ENCODE peak calls at places on chromosome 7, in five cellular contexts. One of them, this sample, is unnamed. For H3K9me3, the result is how much of the 10 kb centered on the place peaks cover.

GRCh38 chr7:148620749-148621372 is 30.3 kb downstream of the C7orf33 start:
- DNase-seq in SK-N-SH: no peak
- DNase-seq in ascending aorta: no peak
- DNase-seq in colonic mucosa: no peak
- DNase-seq in H9: no peak
- DNase-seq in this sample: no peak

GRCh38 chr7:41977165-41977651 is 259.8 kb downstream of the GLI3 start:
- DNase-seq in colonic mucosa: no peak
- DNase-seq in SK-N-SH: peak
- DNase-seq in H9: peak
- DNase-seq in ascending aorta: no peak
- DNase-seq in this sample: no peak

GRCh38 chr7:83519240-83519639 is 129.7 kb downstream of the SEMA3E start:
- DNase-seq in ascending aorta: no peak
- DNase-seq in SK-N-SH: no peak
- DNase-seq in H9: no peak
- DNase-seq in colonic mucosa: no peak
- DNase-seq in this sample: no peak

GRCh38 chr7:121351682-121352081 is 22.9 kb downstream of the WNT16 start:
- DNase-seq in colonic mucosa: no peak
- DNase-seq in ascending aorta: no peak
- DNase-seq in SK-N-SH: no peak
- DNase-seq in H9: no peak
- DNase-seq in this sample: no peak

GRCh38 chr7:2431260-2431867 is 28.0 kb downstream of the CHST12 start:
- DNase-seq in H9: peak
- DNase-seq in SK-N-SH: peak
- DNase-seq in ascending aorta: no peak
- DNase-seq in colonic mucosa: no peak
- DNase-seq in this sample: no peak

GRCh38 chr7:94671444-94672235 is 15.7 kb upstream of the SGCE start:
- DNase-seq in ascending aorta: no peak
- DNase-seq in H9: no peak
- DNase-seq in SK-N-SH: no peak
- DNase-seq in colonic mucosa: no peak
- DNase-seq in this sample: no peak

GRCh38 chr7:150481207-150481920 is 30.9 kb downstream of the GIMAP8 start:
- DNase-seq in H9: no peak
- DNase-seq in ascending aorta: no peak
- DNase-seq in colonic mucosa: no peak
- DNase-seq in SK-N-SH: no peak
- DNase-seq in this sample: no peak

GRCh38 chr7:106966121-106966520 is 78.4 kb upstream of the PRKAR2B start:
- DNase-seq in ascending aorta: no peak
- DNase-seq in H9: no peak
- DNase-seq in colonic mucosa: no peak
- DNase-seq in SK-N-SH: no peak
- DNase-seq in this sample: no peak

GRCh38 chr7:44573464-44574285 is at the start of gene DDX56:
- DNase-seq in SK-N-SH: peak
- DNase-seq in H9: peak
- DNase-seq in ascending aorta: peak
- DNase-seq in colonic mucosa: peak
- DNase-seq in this sample: peak

GRCh38 chr7:21338728-21339164 is 89.1 kb upstream of the SP4 start:
- DNase-seq in SK-N-SH: no peak
- DNase-seq in colonic mucosa: no peak
- DNase-seq in ascending aorta: no peak
- DNase-seq in H9: no peak
- DNase-seq in this sample: no peak

GRCh38 chr7:30799976-30800661 is 28.9 kb downstream of the MINDY4 start:
- DNase-seq in colonic mucosa: no peak
- DNase-seq in SK-N-SH: no peak
- DNase-seq in H9: no peak
- DNase-seq in ascending aorta: no peak
- DNase-seq in this sample: no peak

GRCh38 chr7:151383638-151384351 is 26.0 kb downstream of the WDR86 start:
- DNase-seq in SK-N-SH: no peak
- DNase-seq in ascending aorta: no peak
- DNase-seq in H9: peak
- DNase-seq in colonic mucosa: no peak
- DNase-seq in this sample: no peak

GRCh38 chr7:35035511-35035921 is 1.8 kb downstream of the DPY19L1 start:
- DNase-seq in colonic mucosa: peak
- DNase-seq in H9: no peak
- DNase-seq in SK-N-SH: no peak
- DNase-seq in ascending aorta: no peak
- DNase-seq in this sample: no peak

GRCh38 chr7:3309140-3309539 is 8.1 kb downstream of the SDK1 start:
- DNase-seq in ascending aorta: no peak
- DNase-seq in SK-N-SH: peak
- DNase-seq in H9: no peak
- DNase-seq in colonic mucosa: no peak
- DNase-seq in this sample: no peak

GRCh38 chr7:47448971-47449370 is 132.9 kb downstream of the TNS3 start:
- DNase-seq in colonic mucosa: no peak
- DNase-seq in H9: no peak
- DNase-seq in ascending aorta: no peak
- DNase-seq in SK-N-SH: no peak
- DNase-seq in this sample: no peak

GRCh38 chr7:73647725-73648592 is 19.7 kb upstream of the VPS37D start:
- DNase-seq in ascending aorta: no peak
- DNase-seq in H9: no peak
- DNase-seq in SK-N-SH: peak
- DNase-seq in colonic mucosa: peak
- DNase-seq in this sample: no peak

GRCh38 chr7:157616931-157617330 is 280.1 kb downstream of the DNAJB6 start:
- DNase-seq in SK-N-SH: no peak
- DNase-seq in H9: no peak
- DNase-seq in colonic mucosa: no peak
- DNase-seq in ascending aorta: peak
- DNase-seq in this sample: no peak
- H3K9me3 ChIP-seq in SK-N-SH: under half
- H3K9me3 ChIP-seq in H9: under half
- H3K9me3 ChIP-seq in colonic mucosa: under half
- H3K9me3 ChIP-seq in ascending aorta: under half
- H3K9me3 ChIP-seq in this sample: under half

GRCh38 chr7:12066561-12066960 is 144.5 kb upstream of the TMEM106B start:
- DNase-seq in ascending aorta: no peak
- DNase-seq in H9: no peak
- DNase-seq in colonic mucosa: no peak
- DNase-seq in SK-N-SH: no peak
- DNase-seq in this sample: no peak
- H3K9me3 ChIP-seq in ascending aorta: under half
- H3K9me3 ChIP-seq in H9: under half
- H3K9me3 ChIP-seq in colonic mucosa: under half
- H3K9me3 ChIP-seq in SK-N-SH: under half
- H3K9me3 ChIP-seq in this sample: under half

DNA sequence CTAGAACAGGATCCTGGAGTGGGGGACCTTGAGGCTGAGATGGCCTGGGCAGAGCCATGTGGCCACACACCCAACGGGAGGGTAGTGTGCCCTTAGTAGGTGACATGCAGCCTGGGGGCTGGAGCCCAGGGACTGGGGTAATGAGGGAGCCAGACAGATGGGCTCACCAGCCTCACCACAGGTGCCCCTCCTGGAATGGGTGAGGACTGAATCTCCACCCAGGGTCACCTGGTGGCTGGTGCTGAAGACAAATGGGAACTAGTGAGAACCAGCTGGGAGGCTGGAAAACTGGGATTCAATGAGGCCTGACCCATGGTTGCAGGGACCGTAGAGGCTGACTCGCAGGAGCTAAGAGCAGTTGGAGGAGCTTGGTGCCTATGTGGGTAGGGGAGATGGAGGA is 6.1 kb downstream of the ZP3 start:
- DNase-seq in SK-N-SH: no peak
- DNase-seq in ascending aorta: no peak
- DNase-seq in H9: no peak
- DNase-seq in colonic mucosa: no peak
- DNase-seq in this sample: no peak
- H3K9me3 ChIP-seq in SK-N-SH: under half
- H3K9me3 ChIP-seq in ascending aorta: under half
- H3K9me3 ChIP-seq in H9: under half
- H3K9me3 ChIP-seq in colonic mucosa: under half
- H3K9me3 ChIP-seq in this sample: under half

GRCh38 chr7:126211875-126212274 is 1040.9 kb downstream of the GRM8 start:
- DNase-seq in ascending aorta: no peak
- DNase-seq in H9: no peak
- DNase-seq in SK-N-SH: no peak
- DNase-seq in colonic mucosa: no peak
- DNase-seq in this sample: no peak
- H3K9me3 ChIP-seq in ascending aorta: under half
- H3K9me3 ChIP-seq in H9: under half
- H3K9me3 ChIP-seq in SK-N-SH: under half
- H3K9me3 ChIP-seq in colonic mucosa: under half
- H3K9me3 ChIP-seq in this sample: under half

DNA sequence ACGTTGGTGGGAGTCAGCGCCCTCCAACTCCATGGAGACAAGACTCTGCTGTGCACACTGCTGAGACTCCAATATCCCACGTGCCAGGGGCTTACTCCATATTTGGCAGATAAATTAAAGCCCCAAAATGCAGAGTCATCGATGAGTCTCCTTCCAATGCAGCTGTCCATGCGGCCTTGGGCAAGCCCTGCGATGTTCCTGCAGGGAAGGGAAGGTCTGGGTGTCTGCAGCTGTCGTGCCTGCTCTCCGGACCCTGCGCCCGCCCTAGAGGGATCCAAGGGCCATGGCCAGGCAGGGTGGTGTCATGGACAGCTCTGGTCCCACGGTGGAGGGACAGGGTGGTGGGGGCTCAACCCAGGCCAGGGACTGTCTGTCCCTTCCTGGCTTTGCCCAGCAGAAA is 185.2 kb downstream of the PTPRN2 start:
- DNase-seq in ascending aorta: no peak
- DNase-seq in H9: no peak
- DNase-seq in colonic mucosa: no peak
- DNase-seq in SK-N-SH: no peak
- DNase-seq in this sample: no peak
- H3K9me3 ChIP-seq in ascending aorta: under half
- H3K9me3 ChIP-seq in H9: under half
- H3K9me3 ChIP-seq in colonic mucosa: under half
- H3K9me3 ChIP-seq in SK-N-SH: under half
- H3K9me3 ChIP-seq in this sample: under half

DNA sequence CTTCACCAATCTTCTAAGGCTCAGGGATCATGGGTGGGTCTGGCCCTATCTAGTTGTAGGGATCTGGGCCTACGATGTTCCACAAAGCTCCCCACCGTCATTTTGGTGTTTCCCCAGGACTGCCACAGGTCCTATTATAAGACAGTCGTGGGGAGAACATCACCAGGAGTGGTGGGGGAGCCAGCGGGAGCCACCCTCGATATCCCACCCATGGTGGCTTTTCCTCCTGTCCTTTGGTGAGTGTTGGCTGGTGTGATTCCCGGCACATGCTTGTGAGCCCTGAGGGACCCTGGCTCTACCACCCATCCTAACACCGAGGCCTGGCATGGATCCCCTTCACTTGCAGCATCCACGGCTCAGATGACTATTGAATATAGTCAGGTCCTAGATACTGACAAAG is 247.4 kb downstream of the ACTR3B start:
- DNase-seq in colonic mucosa: no peak
- DNase-seq in ascending aorta: no peak
- DNase-seq in SK-N-SH: no peak
- DNase-seq in H9: no peak
- DNase-seq in this sample: no peak
- H3K9me3 ChIP-seq in colonic mucosa: under half
- H3K9me3 ChIP-seq in ascending aorta: under half
- H3K9me3 ChIP-seq in SK-N-SH: under half
- H3K9me3 ChIP-seq in H9: under half
- H3K9me3 ChIP-seq in this sample: under half

DNA sequence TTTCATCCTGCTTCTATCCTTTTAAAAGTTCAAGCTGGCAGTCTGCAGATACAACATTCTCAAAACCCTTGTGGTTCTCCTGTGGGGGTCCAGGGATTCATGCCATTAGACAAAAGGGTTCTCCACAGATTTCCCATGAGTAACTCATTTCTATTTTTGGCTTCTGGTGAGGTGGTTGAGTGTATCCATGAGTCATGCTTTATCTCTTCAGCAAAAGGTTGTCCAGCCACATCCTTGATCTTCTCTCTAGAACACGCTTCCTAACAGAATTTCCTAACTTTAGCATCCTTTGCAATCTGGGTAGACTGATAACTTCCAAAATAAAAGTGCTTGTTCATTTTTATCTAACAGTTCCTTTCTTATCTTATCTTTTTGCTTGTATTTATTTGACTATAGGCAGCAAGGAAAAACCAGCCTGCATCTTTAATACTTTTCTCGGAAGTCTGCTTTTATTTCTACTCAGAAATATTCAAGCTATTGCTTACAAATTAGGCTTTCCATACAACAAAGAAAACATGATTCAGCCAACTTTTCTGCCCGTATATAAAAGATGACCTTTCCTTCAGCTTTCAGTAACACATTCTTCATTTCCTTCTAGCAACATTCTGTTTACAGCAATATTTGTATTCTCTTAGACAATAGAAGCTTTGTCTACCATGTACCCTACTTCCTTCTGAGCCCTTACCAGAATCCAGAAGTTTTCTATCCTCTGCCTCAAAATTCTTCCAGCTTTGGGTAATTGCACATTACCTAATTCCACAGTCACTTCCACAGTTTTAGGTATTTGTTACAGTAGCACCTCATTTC is 79.3 kb upstream of the IL6 start:
- DNase-seq in ascending aorta: no peak
- DNase-seq in colonic mucosa: no peak
- DNase-seq in SK-N-SH: no peak
- DNase-seq in H9: no peak
- DNase-seq in this sample: no peak
- H3K9me3 ChIP-seq in ascending aorta: under half
- H3K9me3 ChIP-seq in colonic mucosa: under half
- H3K9me3 ChIP-seq in SK-N-SH: under half
- H3K9me3 ChIP-seq in H9: under half
- H3K9me3 ChIP-seq in this sample: half or more

DNA sequence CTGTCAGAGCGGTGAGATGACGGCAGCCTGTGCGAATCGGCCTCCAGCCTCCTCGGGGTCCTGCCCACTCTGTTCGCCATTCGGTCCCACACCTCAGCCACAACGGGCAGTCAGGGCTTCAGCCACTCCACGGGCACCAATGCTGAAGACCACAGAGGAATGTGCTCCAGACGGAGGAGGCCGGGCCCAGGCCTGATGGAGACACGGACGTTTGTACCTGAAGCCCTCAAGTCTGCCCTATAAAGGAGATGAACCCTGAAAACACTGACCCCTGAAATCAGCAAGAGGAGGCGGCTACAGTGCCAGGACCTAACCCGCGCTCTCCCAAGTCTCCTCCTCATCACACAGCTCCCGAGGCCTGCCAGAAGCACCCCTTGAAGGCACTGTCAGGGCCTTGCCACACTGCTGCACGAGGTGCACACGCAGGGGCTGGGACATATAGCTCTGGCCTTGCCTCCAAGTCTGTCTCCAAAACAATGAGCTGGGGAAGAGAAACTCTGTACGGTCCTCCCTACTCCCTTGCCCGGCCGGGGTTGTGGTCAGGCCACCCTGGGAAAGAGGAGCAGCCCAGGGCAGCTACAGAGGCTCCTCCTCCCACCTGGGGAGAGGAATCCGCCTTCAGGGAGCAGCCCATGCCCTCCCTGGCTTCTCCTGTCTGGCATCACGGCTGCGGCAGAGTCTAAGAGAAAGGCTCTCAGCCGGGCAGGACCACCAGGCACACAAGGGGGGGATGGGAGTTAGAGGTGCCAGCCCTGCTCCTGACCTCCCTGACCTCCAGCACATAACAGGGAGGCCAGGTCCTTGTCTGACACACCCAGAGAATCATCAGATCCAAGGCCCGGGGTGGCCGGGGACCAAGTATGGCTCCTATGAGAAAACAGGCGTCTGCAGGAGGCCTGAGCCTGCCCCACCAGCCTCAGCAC is 310.1 kb downstream of the PTPRN2 start:
- DNase-seq in H9: peak
- DNase-seq in ascending aorta: peak
- DNase-seq in SK-N-SH: no peak
- DNase-seq in colonic mucosa: no peak
- DNase-seq in this sample: no peak
- H3K9me3 ChIP-seq in H9: under half
- H3K9me3 ChIP-seq in ascending aorta: under half
- H3K9me3 ChIP-seq in SK-N-SH: under half
- H3K9me3 ChIP-seq in colonic mucosa: under half
- H3K9me3 ChIP-seq in this sample: under half